ENCODE peak calls at places on chromosomes 12 and 14, in nine cellular contexts. One of them, this sample, is unnamed.

GRCh38 chr14:37870947-37871346 is 275.5 kb downstream of the TTC6 start:
- DNase-seq in osteocyte: no peak
- DNase-seq in choroid plexus epithelial cell: no peak
- DNase-seq in right cardiac atrium: no peak
- DNase-seq in CD4-positive, CD25-positive, alpha-beta regulatory T cell: no peak
- DNase-seq in tibial nerve: no peak
- DNase-seq in CD4-positive, alpha-beta T cell: no peak
- DNase-seq in AG04450: no peak
- DNase-seq in neural crest cell: no peak
- DNase-seq in this sample: no peak

GRCh38 chr14:92586001-92586947 is 72.7 kb downstream of the RIN3 start:
- DNase-seq in osteocyte: no peak
- DNase-seq in choroid plexus epithelial cell: peak
- DNase-seq in right cardiac atrium: no peak
- DNase-seq in CD4-positive, CD25-positive, alpha-beta regulatory T cell: peak
- DNase-seq in tibial nerve: no peak
- DNase-seq in CD4-positive, alpha-beta T cell: peak
- DNase-seq in AG04450: peak
- DNase-seq in neural crest cell: no peak
- DNase-seq in this sample: no peak

GRCh38 chr12:25266522-25266921 is 15.8 kb upstream of the KRAS start:
- DNase-seq in osteocyte: no peak
- DNase-seq in choroid plexus epithelial cell: peak
- DNase-seq in right cardiac atrium: no peak
- DNase-seq in CD4-positive, CD25-positive, alpha-beta regulatory T cell: no peak
- DNase-seq in tibial nerve: no peak
- DNase-seq in CD4-positive, alpha-beta T cell: no peak
- DNase-seq in AG04450: no peak
- DNase-seq in neural crest cell: no peak
- DNase-seq in this sample: no peak

GRCh38 chr14:35423621-35424020 is 19.1 kb upstream of the NFKBIA start:
- DNase-seq in osteocyte: no peak
- DNase-seq in choroid plexus epithelial cell: no peak
- DNase-seq in right cardiac atrium: no peak
- DNase-seq in CD4-positive, CD25-positive, alpha-beta regulatory T cell: no peak
- DNase-seq in tibial nerve: no peak
- DNase-seq in CD4-positive, alpha-beta T cell: no peak
- DNase-seq in AG04450: no peak
- DNase-seq in neural crest cell: no peak
- DNase-seq in this sample: no peak

GRCh38 chr14:100317897-100318808 is 5.0 kb upstream of the SLC25A47 start:
- DNase-seq in osteocyte: no peak
- DNase-seq in choroid plexus epithelial cell: peak
- DNase-seq in right cardiac atrium: peak
- DNase-seq in CD4-positive, CD25-positive, alpha-beta regulatory T cell: peak
- DNase-seq in tibial nerve: peak
- DNase-seq in CD4-positive, alpha-beta T cell: peak
- DNase-seq in AG04450: no peak
- DNase-seq in neural crest cell: peak
- DNase-seq in this sample: peak

GRCh38 chr12:91379051-91379775 is 196.6 kb upstream of the DCN start:
- DNase-seq in osteocyte: no peak
- DNase-seq in choroid plexus epithelial cell: no peak
- DNase-seq in right cardiac atrium: no peak
- DNase-seq in CD4-positive, CD25-positive, alpha-beta regulatory T cell: no peak
- DNase-seq in tibial nerve: no peak
- DNase-seq in CD4-positive, alpha-beta T cell: no peak
- DNase-seq in AG04450: no peak
- DNase-seq in neural crest cell: no peak
- DNase-seq in this sample: no peak

GRCh38 chr12:77151030-77151429 is 85.7 kb upstream of the E2F7 start:
- DNase-seq in osteocyte: no peak
- DNase-seq in choroid plexus epithelial cell: no peak
- DNase-seq in right cardiac atrium: no peak
- DNase-seq in CD4-positive, CD25-positive, alpha-beta regulatory T cell: no peak
- DNase-seq in tibial nerve: no peak
- DNase-seq in CD4-positive, alpha-beta T cell: no peak
- DNase-seq in AG04450: no peak
- DNase-seq in neural crest cell: no peak
- DNase-seq in this sample: no peak

GRCh38 chr12:116598341-116599284 is 39.4 kb downstream of the MAP1LC3B2 start:
- DNase-seq in osteocyte: no peak
- DNase-seq in choroid plexus epithelial cell: no peak
- DNase-seq in right cardiac atrium: peak
- DNase-seq in CD4-positive, CD25-positive, alpha-beta regulatory T cell: no peak
- DNase-seq in tibial nerve: no peak
- DNase-seq in CD4-positive, alpha-beta T cell: no peak
- DNase-seq in AG04450: no peak
- DNase-seq in neural crest cell: no peak
- DNase-seq in this sample: no peak

GRCh38 chr14:94119071-94119470 is 8.5 kb downstream of the IFI27 start:
- DNase-seq in osteocyte: no peak
- DNase-seq in choroid plexus epithelial cell: no peak
- DNase-seq in right cardiac atrium: no peak
- DNase-seq in CD4-positive, CD25-positive, alpha-beta regulatory T cell: no peak
- DNase-seq in tibial nerve: no peak
- DNase-seq in CD4-positive, alpha-beta T cell: no peak
- DNase-seq in AG04450: no peak
- DNase-seq in neural crest cell: no peak
- DNase-seq in this sample: no peak

GRCh38 chr12:44053550-44054243 is 217.8 kb downstream of the TMEM117 start:
- DNase-seq in osteocyte: no peak
- DNase-seq in choroid plexus epithelial cell: peak
- DNase-seq in right cardiac atrium: no peak
- DNase-seq in CD4-positive, CD25-positive, alpha-beta regulatory T cell: no peak
- DNase-seq in tibial nerve: no peak
- DNase-seq in CD4-positive, alpha-beta T cell: no peak
- DNase-seq in AG04450: no peak
- DNase-seq in neural crest cell: no peak
- DNase-seq in this sample: no peak

GRCh38 chr14:69231486-69231885 is 28.5 kb upstream of the GALNT16 start:
- DNase-seq in osteocyte: no peak
- DNase-seq in choroid plexus epithelial cell: no peak
- DNase-seq in right cardiac atrium: no peak
- DNase-seq in CD4-positive, CD25-positive, alpha-beta regulatory T cell: no peak
- DNase-seq in tibial nerve: no peak
- DNase-seq in CD4-positive, alpha-beta T cell: no peak
- DNase-seq in AG04450: no peak
- DNase-seq in neural crest cell: no peak
- DNase-seq in this sample: no peak

GRCh38 chr12:93427779-93428564 is 13.8 kb downstream of the UBE2N start:
- DNase-seq in osteocyte: no peak
- DNase-seq in choroid plexus epithelial cell: peak
- DNase-seq in right cardiac atrium: no peak
- DNase-seq in CD4-positive, CD25-positive, alpha-beta regulatory T cell: no peak
- DNase-seq in tibial nerve: no peak
- DNase-seq in CD4-positive, alpha-beta T cell: no peak
- DNase-seq in AG04450: peak
- DNase-seq in neural crest cell: no peak
- DNase-seq in this sample: no peak

GRCh38 chr12:41981013-41981412 is 163.7 kb downstream of the GXYLT1 start:
- DNase-seq in osteocyte: no peak
- DNase-seq in choroid plexus epithelial cell: no peak
- DNase-seq in right cardiac atrium: no peak
- DNase-seq in CD4-positive, CD25-positive, alpha-beta regulatory T cell: no peak
- DNase-seq in tibial nerve: no peak
- DNase-seq in CD4-positive, alpha-beta T cell: no peak
- DNase-seq in AG04450: no peak
- DNase-seq in neural crest cell: no peak
- DNase-seq in this sample: no peak

GRCh38 chr12:57793920-57794319 is 11.3 kb downstream of the TSFM start:
- DNase-seq in osteocyte: no peak
- DNase-seq in choroid plexus epithelial cell: peak
- DNase-seq in right cardiac atrium: no peak
- DNase-seq in CD4-positive, CD25-positive, alpha-beta regulatory T cell: no peak
- DNase-seq in tibial nerve: no peak
- DNase-seq in CD4-positive, alpha-beta T cell: no peak
- DNase-seq in AG04450: no peak
- DNase-seq in neural crest cell: no peak
- DNase-seq in this sample: no peak

GRCh38 chr12:112716099-112717093 is 75.2 kb upstream of the RPH3A start:
- DNase-seq in osteocyte: no peak
- DNase-seq in choroid plexus epithelial cell: peak
- DNase-seq in right cardiac atrium: no peak
- DNase-seq in CD4-positive, CD25-positive, alpha-beta regulatory T cell: no peak
- DNase-seq in tibial nerve: no peak
- DNase-seq in CD4-positive, alpha-beta T cell: no peak
- DNase-seq in AG04450: no peak
- DNase-seq in neural crest cell: peak
- DNase-seq in this sample: peak

GRCh38 chr12:38669530-38669929 is 235.9 kb downstream of the CPNE8 start:
- DNase-seq in osteocyte: no peak
- DNase-seq in choroid plexus epithelial cell: peak
- DNase-seq in right cardiac atrium: no peak
- DNase-seq in CD4-positive, CD25-positive, alpha-beta regulatory T cell: no peak
- DNase-seq in tibial nerve: no peak
- DNase-seq in CD4-positive, alpha-beta T cell: no peak
- DNase-seq in AG04450: no peak
- DNase-seq in neural crest cell: no peak
- DNase-seq in this sample: no peak

This sample was measured in endothelial cell.